ENCODE peak calls at places on chromosomes 2 and 18, in six cellular contexts. C is PC-9; I is CD8-positive, alpha-beta memory T cell; H is effector memory CD4-positive, alpha-beta T cell; K is dorsolateral prefrontal cortex; E is HepG2. W is an unnamed sample.

GRCh38 chr2:74632209-74632938 is 15.8 kb downstream of the M1AP start:
- DNase-seq in I (no peak), C (peak), K (no peak), H (no peak), E (no peak), W (no peak)

GRCh38 chr2:231425811-231426703 is 30.5 kb downstream of the B3GNT7 start:
- DNase-seq in K (no peak), C (peak), H (peak), I (peak), E (no peak), W (no peak)

GRCh38 chr2:1942146-1942545 is 197.8 kb upstream of the PXDN start:
- DNase-seq in K (no peak), I (no peak), C (peak), H (no peak), E (no peak), W (no peak)

GRCh38 chr2:237806334-237806733 is 7.8 kb downstream of the RBM44 start:
- DNase-seq in H (no peak), I (no peak), C (no peak), E (no peak), K (no peak), W (no peak)

GRCh38 chr2:176038694-176039093 is 36.6 kb upstream of the LNPK start:
- DNase-seq in C (no peak), K (no peak), E (no peak), H (no peak), I (no peak), W (no peak)

GRCh38 chr2:160918909-160919503 is 241.2 kb upstream of the TANK start:
- DNase-seq in E (peak), I (peak), H (peak), C (no peak), K (no peak), W (no peak)

GRCh38 chr2:217218269-217219140 is 358.6 kb upstream of the TNP1 start:
- DNase-seq in I (no peak), E (no peak), C (no peak), K (no peak), H (no peak), W (no peak)

GRCh38 chr2:101295895-101296294 is 12.6 kb downstream of the RNF149 start:
- DNase-seq in I (no peak), E (no peak), K (no peak), C (no peak), H (no peak), W (no peak)

GRCh38 chr2:230665263-230665691 is 47.4 kb upstream of the CAB39 start:
- DNase-seq in K (no peak), I (no peak), E (no peak), H (no peak), C (no peak), W (no peak)

GRCh38 chr2:238257786-238258700 is 18.2 kb upstream of the HES6 start:
- DNase-seq in H (no peak), C (no peak), E (no peak), K (no peak), I (no peak), W (no peak)

GRCh38 chr2:188969236-188970032 is 4.7 kb upstream of the COL3A1 start:
- DNase-seq in H (no peak), E (no peak), K (no peak), I (no peak), C (no peak), W (no peak)

GRCh38 chr2:173079141-173079540 is 3.5 kb downstream of the MAP3K20 start:
- DNase-seq in K (no peak), I (no peak), H (no peak), C (no peak), E (no peak), W (no peak)

GRCh38 chr2:173075781-173076556 is at the start of gene MAP3K20:
- DNase-seq in C (peak), H (peak), E (peak), I (peak), K (no peak), W (peak)

GRCh38 chr2:173076557-173077345 is 1.1 kb downstream of the MAP3K20 start:
- DNase-seq in E (no peak), K (no peak), H (no peak), I (peak), C (no peak), W (no peak)

GRCh38 chr2:173077506-173078177 is 2.0 kb downstream of the MAP3K20 start:
- DNase-seq in I (no peak), K (no peak), E (no peak), C (no peak), H (no peak), W (no peak)

GRCh38 chr2:173075056-173075780 is 428 bp upstream of the MAP3K20 start:
- DNase-seq in E (no peak), I (no peak), K (no peak), C (no peak), H (no peak), W (no peak)
- H3K27ac ChIP-seq in E (peak), I (no peak), K (peak), C (peak), H (no peak), W (peak)

GRCh38 chr2:134143568-134143967 is 110.3 kb upstream of the MGAT5 start:
- DNase-seq in K (no peak), E (no peak), C (no peak), I (no peak), H (no peak), W (no peak)
- H3K27ac ChIP-seq in K (no peak), E (no peak), C (no peak), I (no peak), H (no peak), W (no peak)

GRCh38 chr2:23566236-23567142 is 181.5 kb downstream of the KLHL29 start:
- DNase-seq in H (no peak), I (no peak), C (no peak), K (no peak), E (peak), W (no peak)
- H3K27ac ChIP-seq in H (no peak), I (no peak), C (no peak), K (no peak), E (no peak), W (peak)

GRCh38 chr2:207226671-207227061 is 60.9 kb upstream of the KLF7 start:
- DNase-seq in E (no peak), H (no peak), I (no peak), K (no peak), C (no peak), W (no peak)
- H3K27ac ChIP-seq in E (no peak), H (no peak), I (no peak), K (peak), C (no peak), W (peak)

GRCh38 chr18:10284571-10285282 is 169.7 kb upstream of the APCDD1 start:
- DNase-seq in C (no peak), E (no peak), H (no peak), K (no peak), I (no peak), W (no peak)
- H3K27ac ChIP-seq in C (no peak), E (no peak), H (no peak), K (no peak), I (no peak), W (no peak)

DNA sequence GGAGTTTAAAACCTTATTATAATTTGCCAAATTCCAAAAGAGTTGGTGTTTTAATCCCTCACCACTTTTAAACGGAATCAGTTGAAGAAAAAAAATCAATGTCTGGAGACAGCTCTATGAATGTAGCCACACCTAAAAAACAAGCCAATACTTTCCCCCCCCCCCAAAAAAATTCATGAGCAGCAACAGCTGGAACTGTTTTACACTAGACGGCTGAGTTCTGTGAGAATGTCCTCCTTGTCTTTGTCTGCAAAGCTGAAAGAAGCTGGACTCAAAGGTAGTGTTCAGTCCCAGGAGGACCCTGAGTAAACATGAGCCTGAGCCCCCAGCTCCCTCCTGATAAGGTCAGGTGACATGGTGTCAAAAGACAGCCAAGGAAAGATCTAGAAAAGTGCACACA is 68.2 kb downstream of the ZNF521 start:
- DNase-seq in I (no peak), K (no peak), C (no peak), E (no peak), H (no peak), W (no peak)
- H3K27ac ChIP-seq in I (no peak), K (no peak), C (no peak), E (no peak), H (no peak), W (no peak)

GRCh38 chr2:241609859-241610793 is 26.8 kb downstream of the THAP4 start:
- DNase-seq in C (no peak), H (peak), I (peak), K (peak), E (peak), W (peak)
- H3K27ac ChIP-seq in C (no peak), H (peak), I (peak), K (peak), E (peak), W (no peak)

GRCh38 chr2:181984814-181985631 is 630 bp upstream of the PPP1R1C start:
- DNase-seq in I (no peak), C (no peak), H (no peak), K (no peak), E (no peak), W (no peak)

GRCh38 chr2:181988154-181988924 is 2.7 kb downstream of the PPP1R1C start:
- DNase-seq in H (no peak), K (no peak), E (no peak), I (no peak), C (no peak), W (no peak)

GRCh38 chr2:181984060-181984459 is 1.6 kb upstream of the PPP1R1C start:
- DNase-seq in K (no peak), C (no peak), I (no peak), H (no peak), E (no peak), W (no peak)

GRCh38 chr2:181989099-181989498 is 3.4 kb downstream of the PPP1R1C start:
- DNase-seq in K (no peak), E (no peak), C (no peak), H (no peak), I (no peak), W (no peak)

DNA sequence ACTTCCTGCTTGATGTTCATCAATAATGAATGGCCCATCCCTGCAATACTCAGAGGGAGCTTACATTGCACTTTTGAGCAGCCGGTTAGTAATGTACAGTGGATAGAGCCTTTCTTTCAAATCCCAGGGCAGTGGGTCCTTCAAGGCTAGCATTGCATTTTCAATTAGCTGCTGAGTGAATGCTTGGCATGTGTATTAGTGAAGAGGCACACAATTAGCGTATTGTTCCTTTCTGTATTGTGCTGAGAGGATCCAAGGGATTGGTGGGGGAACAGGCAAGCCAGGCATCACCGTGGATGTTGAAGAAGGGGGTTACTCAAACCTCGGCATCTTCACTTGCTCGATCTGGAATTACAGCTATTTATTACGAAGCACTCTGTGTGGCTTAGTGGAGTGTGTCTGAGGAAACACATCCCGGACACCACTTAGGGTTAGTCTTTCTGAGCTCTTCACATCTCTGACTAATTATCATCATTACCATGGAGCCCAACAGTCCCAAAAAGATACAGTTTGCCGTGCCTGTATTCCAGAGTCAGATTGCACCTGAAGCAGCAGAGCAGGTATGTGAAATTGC is at the start of gene PPP1R1C:
- DNase-seq in E (no peak), I (no peak), K (no peak), H (no peak), C (no peak), W (no peak)
- H3K27ac ChIP-seq in E (no peak), I (no peak), K (no peak), H (no peak), C (no peak), W (no peak)